ENCODE peak calls at places on chromosomes 5 and 9, in ten cellular contexts. V is GM20000; H is CD8-positive, alpha-beta memory T cell; L is stimulated activated CD4-positive, alpha-beta T cell treated with anti-CD3 and anti-CD28 coated beads, Interleukin-4, amount 100 ng/mL, for 48 hours; I is hepatic stellate cell; G is fibroblast of lung; B is neural progenitor cell; P is CD4-positive, alpha-beta T cell; O is effector CD4-positive, alpha-beta T cell; U is aorta. X is an unnamed sample.

GRCh38 chr5:142422426-142422825 is 97.6 kb upstream of the SPRY4 start:
- DNase-seq in V (no peak), H (no peak), L (no peak), I (no peak), G (peak; percentile 56), B (no peak), P (no peak), O (no peak), U (no peak), X (no peak)

GRCh38 chr5:160774006-160774405 is 78.0 kb downstream of the ATP10B start:
- DNase-seq in V (no peak), H (no peak), L (no peak), I (no peak), G (no peak), B (peak; percentile 7), P (no peak), O (no peak), U (no peak), X (no peak)

GRCh38 chr5:113447651-113448050 is 12.9 kb upstream of the TSSK1B start:
- DNase-seq in V (no peak), H (no peak), L (no peak), I (peak; percentile 23), G (peak; percentile 14), B (peak; percentile 47), P (no peak), O (no peak), U (no peak), X (no peak)

GRCh38 chr9:6686396-6686795 is 40.9 kb upstream of the GLDC start:
- DNase-seq in V (peak; percentile 26), H (no peak), L (no peak), I (peak; percentile 51), G (peak; percentile 52), B (no peak), P (no peak), O (no peak), U (no peak), X (no peak)

GRCh38 chr9:128936171-128936865 is 11.1 kb downstream of the DOLK start:
- DNase-seq in V (no peak), H (no peak), L (no peak), I (no peak), G (no peak), B (no peak), P (no peak), O (no peak), U (peak; percentile 50), X (no peak)

GRCh38 chr5:178207183-178207916 is 3.0 kb downstream of the HNRNPAB start:
- DNase-seq in V (no peak), H (no peak), L (no peak), I (no peak), G (peak; percentile 52), B (no peak), P (no peak), O (no peak), U (peak; percentile 48), X (no peak)

GRCh38 chr9:138011951-138012500 is 134.4 kb downstream of the CACNA1B start:
- DNase-seq in V (no peak), H (no peak), L (no peak), I (no peak), G (no peak), B (no peak), P (no peak), O (no peak), U (no peak), X (no peak)

GRCh38 chr5:77844408-77845272 is 68.5 kb upstream of the TBCA start:
- DNase-seq in V (peak; percentile 49), H (no peak), L (no peak), I (peak; percentile 24), G (peak; percentile 30), B (peak; percentile 57), P (no peak), O (no peak), U (peak; percentile 77), X (no peak)

GRCh38 chr5:82421119-82421518 is 143.0 kb upstream of the RPS23 start:
- DNase-seq in V (no peak), H (no peak), L (no peak), I (peak; percentile 70), G (peak; percentile 88), B (no peak), P (no peak), O (no peak), U (no peak), X (no peak)

GRCh38 chr5:67257500-67257899 is 60.9 kb upstream of the CD180 start:
- DNase-seq in V (no peak), H (no peak), L (no peak), I (no peak), G (peak; percentile 44), B (no peak), P (no peak), O (no peak), U (no peak), X (no peak)

GRCh38 chr5:63401434-63402046 is 560.7 kb downstream of the HTR1A start:
- DNase-seq in V (peak; percentile 26), H (no peak), L (peak; percentile 30), I (peak; percentile 2), G (peak; percentile 46), B (peak; percentile 77), P (no peak), O (no peak), U (peak; percentile 79), X (no peak)

GRCh38 chr5:155085282-155085990 is 71.9 kb downstream of the KIF4B start:
- DNase-seq in V (no peak), H (no peak), L (no peak), I (no peak), G (no peak), B (no peak), P (no peak), O (no peak), U (no peak), X (no peak)

GRCh38 chr5:121088341-121088740 is 624.2 kb downstream of the PRR16 start:
- DNase-seq in V (no peak), H (no peak), L (no peak), I (no peak), G (no peak), B (no peak), P (no peak), O (no peak), U (no peak), X (no peak)

GRCh38 chr9:136051568-136052432 is 43.3 kb downstream of the NACC2 start:
- DNase-seq in V (peak; percentile 29), H (no peak), L (no peak), I (peak; percentile 95), G (peak; percentile 94), B (peak; percentile 76), P (no peak), O (no peak), U (peak; percentile 92), X (peak; percentile 93)

GRCh38 chr5:64210866-64211265 is 45.2 kb downstream of the RNF180 start:
- DNase-seq in V (no peak), H (no peak), L (no peak), I (peak; percentile 37), G (peak; percentile 88), B (no peak), P (no peak), O (no peak), U (no peak), X (no peak)

GRCh38 chr5:125501396-125501795 is 755.0 kb upstream of the ZNF608 start:
- DNase-seq in V (no peak), H (no peak), L (no peak), I (no peak), G (no peak), B (no peak), P (no peak), O (no peak), U (no peak), X (no peak)

GRCh38 chr9:125401317-125401716 is 139.7 kb downstream of the GAPVD1 start:
- DNase-seq in V (no peak), H (no peak), L (no peak), I (no peak), G (no peak), B (no peak), P (no peak), O (no peak), U (no peak), X (no peak)

GRCh38 chr5:473344-474192 is 30.6 kb downstream of the EXOC3 start:
- DNase-seq in V (peak; percentile 76), H (no peak), L (no peak), I (peak; percentile 66), G (peak; percentile 28), B (peak; percentile 51), P (peak; percentile 8), O (peak; percentile 13), U (peak; percentile 83), X (no peak)

GRCh38 chr5:133932441-133933168 is 35.8 kb downstream of the C5orf15 start:
- DNase-seq in V (no peak), H (no peak), L (no peak), I (no peak), G (no peak), B (no peak), P (no peak), O (no peak), U (peak; percentile 65), X (no peak)

GRCh38 chr5:78523314-78524193 is 125.0 kb downstream of the LHFPL2 start:
- DNase-seq in V (no peak), H (no peak), L (no peak), I (no peak), G (no peak), B (no peak), P (no peak), O (no peak), U (no peak), X (no peak)

GRCh38 chr9:132099741-132100407 is 20.2 kb upstream of the MED27 start:
- DNase-seq in V (no peak), H (no peak), L (no peak), I (no peak), G (no peak), B (no peak), P (no peak), O (no peak), U (no peak), X (no peak)

GRCh38 chr9:38713426-38713825 is 6.5 kb downstream of the FAM240B start:
- DNase-seq in V (no peak), H (no peak), L (no peak), I (no peak), G (peak; percentile 97), B (no peak), P (no peak), O (no peak), U (no peak), X (no peak)

GRCh38 chr5:57594436-57594835 is 111.8 kb upstream of the ACTBL2 start:
- DNase-seq in V (no peak), H (no peak), L (no peak), I (no peak), G (no peak), B (no peak), P (no peak), O (no peak), U (no peak), X (no peak)

GRCh38 chr5:39411051-39411450 is 13.7 kb downstream of the DAB2 start:
- DNase-seq in V (no peak), H (no peak), L (no peak), I (no peak), G (peak; percentile 90), B (no peak), P (no peak), O (no peak), U (no peak), X (no peak)

GRCh38 chr9:126916909-126917308 is 2.3 kb downstream of the RALGPS1 start:
- DNase-seq in V (no peak), H (no peak), L (no peak), I (no peak), G (no peak), B (peak; percentile 28), P (no peak), O (no peak), U (no peak), X (no peak)

GRCh38 chr9:129666575-129666974 is 1.1 kb downstream of the PRRX2 start:
- DNase-seq in V (no peak), H (no peak), L (no peak), I (no peak), G (no peak), B (peak; percentile 62), P (no peak), O (no peak), U (no peak), X (no peak)

GRCh38 chr5:53246042-53246836 is 136.7 kb upstream of the MOCS2 start:
- DNase-seq in V (no peak), H (no peak), L (no peak), I (peak; percentile 47), G (peak; percentile 86), B (no peak), P (no peak), O (no peak), U (no peak), X (no peak)

GRCh38 chr5:80762573-80762972 is 107.8 kb upstream of the DHFR start:
- DNase-seq in V (no peak), H (no peak), L (no peak), I (no peak), G (no peak), B (no peak), P (no peak), O (no peak), U (no peak), X (no peak)

X was measured in osteocyte.